ENCODE peak calls at places on chromosomes 7 and 10, in ten cellular contexts. One of them, this sample, is unnamed.

GRCh38 chr10:133308431-133309110 is at the start of the genes TUBGCP2 and ZNF511:
- DNase-seq in GOT3: peak
- DNase-seq in adrenal gland: peak
- DNase-seq in lung microvascular endothelial cell: peak
- DNase-seq in stimulated activated CD8-positive, alpha-beta memory T cell treated with anti-CD3 and anti-CD28 coated beads, Interleukin-4, amount 100 ng/mL, for 24 hours: peak
- DNase-seq in NCI-H1092: peak
- DNase-seq in Kasumi-1: peak
- DNase-seq in left cardiac atrium: peak
- DNase-seq in fibroblast of the aortic adventitia: peak
- DNase-seq in occipital lobe: peak
- DNase-seq in this sample: peak

GRCh38 chr10:131733596-131733995 is 167.2 kb upstream of the PPP2R2D start:
- DNase-seq in GOT3: no peak
- DNase-seq in adrenal gland: no peak
- DNase-seq in lung microvascular endothelial cell: no peak
- DNase-seq in stimulated activated CD8-positive, alpha-beta memory T cell treated with anti-CD3 and anti-CD28 coated beads, Interleukin-4, amount 100 ng/mL, for 24 hours: no peak
- DNase-seq in NCI-H1092: no peak
- DNase-seq in Kasumi-1: no peak
- DNase-seq in left cardiac atrium: no peak
- DNase-seq in fibroblast of the aortic adventitia: no peak
- DNase-seq in occipital lobe: no peak
- DNase-seq in this sample: no peak

GRCh38 chr7:11182736-11183135 is 209.1 kb downstream of the PHF14 start:
- DNase-seq in GOT3: no peak
- DNase-seq in adrenal gland: no peak
- DNase-seq in lung microvascular endothelial cell: no peak
- DNase-seq in stimulated activated CD8-positive, alpha-beta memory T cell treated with anti-CD3 and anti-CD28 coated beads, Interleukin-4, amount 100 ng/mL, for 24 hours: no peak
- DNase-seq in NCI-H1092: no peak
- DNase-seq in Kasumi-1: no peak
- DNase-seq in left cardiac atrium: no peak
- DNase-seq in fibroblast of the aortic adventitia: peak
- DNase-seq in occipital lobe: no peak
- DNase-seq in this sample: no peak

GRCh38 chr10:17758896-17759295 is 6.9 kb downstream of the TMEM236 start:
- DNase-seq in GOT3: no peak
- DNase-seq in adrenal gland: no peak
- DNase-seq in lung microvascular endothelial cell: peak
- DNase-seq in stimulated activated CD8-positive, alpha-beta memory T cell treated with anti-CD3 and anti-CD28 coated beads, Interleukin-4, amount 100 ng/mL, for 24 hours: no peak
- DNase-seq in NCI-H1092: no peak
- DNase-seq in Kasumi-1: no peak
- DNase-seq in left cardiac atrium: no peak
- DNase-seq in fibroblast of the aortic adventitia: no peak
- DNase-seq in occipital lobe: no peak
- DNase-seq in this sample: no peak

GRCh38 chr10:14326581-14326980 is 4.1 kb downstream of the FRMD4A start:
- DNase-seq in GOT3: no peak
- DNase-seq in adrenal gland: no peak
- DNase-seq in lung microvascular endothelial cell: no peak
- DNase-seq in stimulated activated CD8-positive, alpha-beta memory T cell treated with anti-CD3 and anti-CD28 coated beads, Interleukin-4, amount 100 ng/mL, for 24 hours: no peak
- DNase-seq in NCI-H1092: no peak
- DNase-seq in Kasumi-1: no peak
- DNase-seq in left cardiac atrium: no peak
- DNase-seq in fibroblast of the aortic adventitia: no peak
- DNase-seq in occipital lobe: peak
- DNase-seq in this sample: no peak

GRCh38 chr7:2260820-2261219 is 18.8 kb downstream of the NUDT1 start:
- DNase-seq in GOT3: no peak
- DNase-seq in adrenal gland: no peak
- DNase-seq in lung microvascular endothelial cell: peak
- DNase-seq in stimulated activated CD8-positive, alpha-beta memory T cell treated with anti-CD3 and anti-CD28 coated beads, Interleukin-4, amount 100 ng/mL, for 24 hours: no peak
- DNase-seq in NCI-H1092: peak
- DNase-seq in Kasumi-1: no peak
- DNase-seq in left cardiac atrium: no peak
- DNase-seq in fibroblast of the aortic adventitia: no peak
- DNase-seq in occipital lobe: no peak
- DNase-seq in this sample: no peak

GRCh38 chr7:149414745-149415390 is 46.0 kb downstream of the ZNF777 start:
- DNase-seq in GOT3: no peak
- DNase-seq in adrenal gland: peak
- DNase-seq in lung microvascular endothelial cell: peak
- DNase-seq in stimulated activated CD8-positive, alpha-beta memory T cell treated with anti-CD3 and anti-CD28 coated beads, Interleukin-4, amount 100 ng/mL, for 24 hours: peak
- DNase-seq in NCI-H1092: no peak
- DNase-seq in Kasumi-1: no peak
- DNase-seq in left cardiac atrium: peak
- DNase-seq in fibroblast of the aortic adventitia: peak
- DNase-seq in occipital lobe: peak
- DNase-seq in this sample: no peak

GRCh38 chr10:71881956-71882355 is 30.9 kb upstream of the PSAP start:
- DNase-seq in GOT3: no peak
- DNase-seq in adrenal gland: no peak
- DNase-seq in lung microvascular endothelial cell: no peak
- DNase-seq in stimulated activated CD8-positive, alpha-beta memory T cell treated with anti-CD3 and anti-CD28 coated beads, Interleukin-4, amount 100 ng/mL, for 24 hours: no peak
- DNase-seq in NCI-H1092: no peak
- DNase-seq in Kasumi-1: no peak
- DNase-seq in left cardiac atrium: no peak
- DNase-seq in fibroblast of the aortic adventitia: no peak
- DNase-seq in occipital lobe: no peak
- DNase-seq in this sample: no peak

GRCh38 chr10:118332948-118333710 is 9.0 kb downstream of the FAM204A start:
- DNase-seq in GOT3: no peak
- DNase-seq in adrenal gland: no peak
- DNase-seq in lung microvascular endothelial cell: peak
- DNase-seq in stimulated activated CD8-positive, alpha-beta memory T cell treated with anti-CD3 and anti-CD28 coated beads, Interleukin-4, amount 100 ng/mL, for 24 hours: no peak
- DNase-seq in NCI-H1092: no peak
- DNase-seq in Kasumi-1: no peak
- DNase-seq in left cardiac atrium: no peak
- DNase-seq in fibroblast of the aortic adventitia: no peak
- DNase-seq in occipital lobe: no peak
- DNase-seq in this sample: peak

GRCh38 chr10:64071218-64071617 is 550.0 kb downstream of the REEP3 start:
- DNase-seq in GOT3: no peak
- DNase-seq in adrenal gland: no peak
- DNase-seq in lung microvascular endothelial cell: no peak
- DNase-seq in stimulated activated CD8-positive, alpha-beta memory T cell treated with anti-CD3 and anti-CD28 coated beads, Interleukin-4, amount 100 ng/mL, for 24 hours: no peak
- DNase-seq in NCI-H1092: no peak
- DNase-seq in Kasumi-1: no peak
- DNase-seq in left cardiac atrium: no peak
- DNase-seq in fibroblast of the aortic adventitia: no peak
- DNase-seq in occipital lobe: no peak
- DNase-seq in this sample: no peak

GRCh38 chr10:33334170-33334838 is at the start of gene NRP1:
- DNase-seq in GOT3: no peak
- DNase-seq in adrenal gland: peak
- DNase-seq in lung microvascular endothelial cell: peak
- DNase-seq in stimulated activated CD8-positive, alpha-beta memory T cell treated with anti-CD3 and anti-CD28 coated beads, Interleukin-4, amount 100 ng/mL, for 24 hours: no peak
- DNase-seq in NCI-H1092: no peak
- DNase-seq in Kasumi-1: peak
- DNase-seq in left cardiac atrium: peak
- DNase-seq in fibroblast of the aortic adventitia: no peak
- DNase-seq in occipital lobe: no peak
- DNase-seq in this sample: peak

GRCh38 chr10:110684800-110685446 is 40.8 kb downstream of the RBM20 start:
- DNase-seq in GOT3: no peak
- DNase-seq in adrenal gland: no peak
- DNase-seq in lung microvascular endothelial cell: no peak
- DNase-seq in stimulated activated CD8-positive, alpha-beta memory T cell treated with anti-CD3 and anti-CD28 coated beads, Interleukin-4, amount 100 ng/mL, for 24 hours: no peak
- DNase-seq in NCI-H1092: no peak
- DNase-seq in Kasumi-1: no peak
- DNase-seq in left cardiac atrium: peak
- DNase-seq in fibroblast of the aortic adventitia: peak
- DNase-seq in occipital lobe: no peak
- DNase-seq in this sample: no peak

GRCh38 chr10:112721080-112721698 is 228.9 kb upstream of the TCF7L2 start:
- DNase-seq in GOT3: no peak
- DNase-seq in adrenal gland: no peak
- DNase-seq in lung microvascular endothelial cell: peak
- DNase-seq in stimulated activated CD8-positive, alpha-beta memory T cell treated with anti-CD3 and anti-CD28 coated beads, Interleukin-4, amount 100 ng/mL, for 24 hours: no peak
- DNase-seq in NCI-H1092: no peak
- DNase-seq in Kasumi-1: peak
- DNase-seq in left cardiac atrium: no peak
- DNase-seq in fibroblast of the aortic adventitia: peak
- DNase-seq in occipital lobe: no peak
- DNase-seq in this sample: no peak

GRCh38 chr7:50119815-50120637 is 27.0 kb upstream of the ZPBP start:
- DNase-seq in GOT3: no peak
- DNase-seq in adrenal gland: no peak
- DNase-seq in lung microvascular endothelial cell: peak
- DNase-seq in stimulated activated CD8-positive, alpha-beta memory T cell treated with anti-CD3 and anti-CD28 coated beads, Interleukin-4, amount 100 ng/mL, for 24 hours: peak
- DNase-seq in NCI-H1092: peak
- DNase-seq in Kasumi-1: peak
- DNase-seq in left cardiac atrium: no peak
- DNase-seq in fibroblast of the aortic adventitia: no peak
- DNase-seq in occipital lobe: no peak
- DNase-seq in this sample: no peak

GRCh38 chr7:150967332-150967731 is 10.8 kb downstream of the KCNH2 start:
- DNase-seq in GOT3: no peak
- DNase-seq in adrenal gland: no peak
- DNase-seq in lung microvascular endothelial cell: no peak
- DNase-seq in stimulated activated CD8-positive, alpha-beta memory T cell treated with anti-CD3 and anti-CD28 coated beads, Interleukin-4, amount 100 ng/mL, for 24 hours: no peak
- DNase-seq in NCI-H1092: no peak
- DNase-seq in Kasumi-1: no peak
- DNase-seq in left cardiac atrium: no peak
- DNase-seq in fibroblast of the aortic adventitia: no peak
- DNase-seq in occipital lobe: no peak
- DNase-seq in this sample: no peak

GRCh38 chr7:156576216-156577063 is 64.1 kb upstream of the RNF32 start:
- DNase-seq in GOT3: no peak
- DNase-seq in adrenal gland: no peak
- DNase-seq in lung microvascular endothelial cell: no peak
- DNase-seq in stimulated activated CD8-positive, alpha-beta memory T cell treated with anti-CD3 and anti-CD28 coated beads, Interleukin-4, amount 100 ng/mL, for 24 hours: no peak
- DNase-seq in NCI-H1092: no peak
- DNase-seq in Kasumi-1: no peak
- DNase-seq in left cardiac atrium: no peak
- DNase-seq in fibroblast of the aortic adventitia: no peak
- DNase-seq in occipital lobe: no peak
- DNase-seq in this sample: no peak

GRCh38 chr10:18221882-18222281 is 81.7 kb downstream of the CACNB2 start:
- DNase-seq in GOT3: no peak
- DNase-seq in adrenal gland: no peak
- DNase-seq in lung microvascular endothelial cell: no peak
- DNase-seq in stimulated activated CD8-positive, alpha-beta memory T cell treated with anti-CD3 and anti-CD28 coated beads, Interleukin-4, amount 100 ng/mL, for 24 hours: no peak
- DNase-seq in NCI-H1092: no peak
- DNase-seq in Kasumi-1: no peak
- DNase-seq in left cardiac atrium: no peak
- DNase-seq in fibroblast of the aortic adventitia: no peak
- DNase-seq in occipital lobe: no peak
- DNase-seq in this sample: no peak

GRCh38 chr7:30804078-30804661 is 33.0 kb downstream of the MINDY4 start:
- DNase-seq in GOT3: no peak
- DNase-seq in adrenal gland: no peak
- DNase-seq in lung microvascular endothelial cell: peak
- DNase-seq in stimulated activated CD8-positive, alpha-beta memory T cell treated with anti-CD3 and anti-CD28 coated beads, Interleukin-4, amount 100 ng/mL, for 24 hours: no peak
- DNase-seq in NCI-H1092: no peak
- DNase-seq in Kasumi-1: no peak
- DNase-seq in left cardiac atrium: no peak
- DNase-seq in fibroblast of the aortic adventitia: peak
- DNase-seq in occipital lobe: no peak
- DNase-seq in this sample: no peak

GRCh38 chr7:16492513-16493062 is 27.1 kb upstream of the SOSTDC1 start:
- DNase-seq in GOT3: no peak
- DNase-seq in adrenal gland: no peak
- DNase-seq in lung microvascular endothelial cell: no peak
- DNase-seq in stimulated activated CD8-positive, alpha-beta memory T cell treated with anti-CD3 and anti-CD28 coated beads, Interleukin-4, amount 100 ng/mL, for 24 hours: no peak
- DNase-seq in NCI-H1092: no peak
- DNase-seq in Kasumi-1: no peak
- DNase-seq in left cardiac atrium: no peak
- DNase-seq in fibroblast of the aortic adventitia: peak
- DNase-seq in occipital lobe: no peak
- DNase-seq in this sample: peak

GRCh38 chr7:42747073-42747472 is 164.8 kb downstream of the C7orf25 start:
- DNase-seq in GOT3: no peak
- DNase-seq in adrenal gland: no peak
- DNase-seq in lung microvascular endothelial cell: no peak
- DNase-seq in stimulated activated CD8-positive, alpha-beta memory T cell treated with anti-CD3 and anti-CD28 coated beads, Interleukin-4, amount 100 ng/mL, for 24 hours: no peak
- DNase-seq in NCI-H1092: no peak
- DNase-seq in Kasumi-1: no peak
- DNase-seq in left cardiac atrium: no peak
- DNase-seq in fibroblast of the aortic adventitia: no peak
- DNase-seq in occipital lobe: no peak
- DNase-seq in this sample: no peak